ENCODE peak calls at places on chromosomes 6 and 20, in nine cellular contexts. E is ecto neural progenitor cell; J is naive thymus-derived CD8-positive, alpha-beta T cell; H is psoas muscle; Q is NCI-H226; I is effector CD4-positive, alpha-beta T cell; R is lower lobe of right lung; V is nephron progenitor cell; F is SW480. D is an unnamed sample.

GRCh38 chr6:35955970-35956369 is 35.1 kb upstream of the SRPK1 start:
- DNase-seq in R (no peak), E (no peak), F (no peak), J (no peak), I (no peak), H (no peak), V (no peak), Q (no peak), D (no peak)

GRCh38 chr6:137001287-137001976 is 43.3 kb downstream of the IL20RA start:
- DNase-seq in R (no peak), H (no peak), J (no peak), Q (peak), V (peak), E (no peak), I (no peak), F (peak), D (no peak)

GRCh38 chr6:13194852-13195251 is 133.5 kb downstream of the TBC1D7 start:
- DNase-seq in Q (no peak), H (peak), J (peak), V (peak), E (no peak), F (no peak), I (no peak), R (peak), D (peak)

GRCh38 chr6:170031684-170032121 is 259.2 kb downstream of the DLL1 start:
- DNase-seq in R (peak), I (no peak), J (no peak), E (no peak), F (no peak), V (no peak), H (no peak), Q (no peak), D (no peak)

GRCh38 chr6:144957236-144957937 is 672.3 kb downstream of the UTRN start:
- DNase-seq in Q (no peak), F (no peak), H (no peak), E (no peak), R (no peak), J (no peak), V (no peak), I (no peak), D (no peak)

GRCh38 chr6:26034901-26035300 is 52.3 kb upstream of the HFE start:
- DNase-seq in R (no peak), J (no peak), I (no peak), V (no peak), Q (no peak), E (no peak), H (no peak), F (no peak), D (no peak)

GRCh38 chr6:36731622-36732310 is 34.1 kb downstream of the RAB44 start:
- DNase-seq in V (no peak), Q (no peak), I (no peak), J (no peak), F (no peak), E (no peak), H (peak), R (no peak), D (no peak)

GRCh38 chr6:13935190-13935880 is 10.6 kb downstream of the RNF182 start:
- DNase-seq in F (no peak), H (no peak), R (no peak), I (no peak), J (no peak), Q (no peak), E (no peak), V (no peak), D (no peak)

GRCh38 chr6:137341721-137342195 is 122.6 kb upstream of the IFNGR1 start:
- DNase-seq in J (peak), Q (no peak), H (peak), E (peak), I (peak), V (no peak), R (peak), F (peak), D (peak)

GRCh38 chr6:87918461-87918941 is 129.1 kb upstream of the SPACA1 start:
- DNase-seq in H (no peak), F (no peak), Q (peak), V (no peak), I (no peak), E (no peak), R (no peak), J (no peak), D (no peak)

GRCh38 chr6:12760911-12761310 is 44.3 kb downstream of the PHACTR1 start:
- DNase-seq in R (no peak), Q (peak), J (no peak), E (no peak), V (no peak), H (no peak), I (no peak), F (no peak), D (no peak)

GRCh38 chr6:112827793-112828192 is 480.7 kb downstream of the RFPL4B start:
- DNase-seq in V (no peak), F (no peak), E (no peak), H (no peak), I (no peak), J (no peak), Q (no peak), R (no peak), D (no peak)

GRCh38 chr20:50296450-50297375 is 106.1 kb downstream of the CEBPB start:
- DNase-seq in R (no peak), Q (no peak), V (no peak), J (no peak), I (no peak), E (no peak), F (no peak), H (peak), D (no peak)

GRCh38 chr6:54194067-54194466 is 82.8 kb downstream of the MLIP start:
- DNase-seq in R (no peak), F (no peak), E (no peak), H (no peak), J (no peak), V (no peak), I (no peak), Q (peak), D (peak)

GRCh38 chr20:59164681-59165388 is 1.2 kb downstream of the ZNF831 start:
- DNase-seq in E (no peak), R (no peak), V (no peak), J (no peak), I (no peak), Q (no peak), H (no peak), F (no peak), D (no peak)

GRCh38 chr20:34102342-34102741 is 9.7 kb downstream of the EIF2S2 start:
- DNase-seq in F (no peak), H (no peak), E (no peak), I (no peak), R (no peak), Q (no peak), V (no peak), J (no peak), D (no peak)

GRCh38 chr6:154528286-154528915 is 17.9 kb upstream of the CNKSR3 start:
- DNase-seq in H (no peak), J (no peak), F (no peak), E (no peak), R (no peak), Q (no peak), I (no peak), V (no peak), D (no peak)

GRCh38 chr20:1328680-1329330 is at the start of gene SDCBP2:
- DNase-seq in F (peak), H (no peak), Q (no peak), J (no peak), R (peak), I (no peak), E (peak), V (no peak), D (no peak)

GRCh38 chr6:1591926-1592325 is 17.8 kb upstream of the FOXC1 start:
- DNase-seq in V (no peak), R (no peak), I (no peak), J (no peak), F (no peak), Q (no peak), E (no peak), H (no peak), D (no peak)

GRCh38 chr20:420721-421574 is 12.8 kb downstream of the RBCK1 start:
- DNase-seq in E (no peak), F (peak), I (no peak), Q (no peak), R (no peak), V (no peak), J (no peak), H (no peak), D (peak)

GRCh38 chr6:121389419-121389818 is 46.0 kb upstream of the GJA1 start:
- DNase-seq in R (no peak), Q (no peak), F (no peak), I (no peak), V (no peak), E (no peak), J (no peak), H (no peak), D (no peak)

GRCh38 chr20:12597491-12597890 is 411.3 kb upstream of the SPTLC3 start:
- DNase-seq in Q (no peak), F (no peak), E (no peak), J (no peak), R (no peak), V (no peak), H (no peak), I (no peak), D (no peak)